ENCODE peak calls at places on chromosomes 4 and X, in six cellular contexts. S, H, P, F, Z and D are unnamed samples. For H3K27me3, the result is how much of the 10 kb centered on the place peaks cover.

GRCh38 chrX:101062171-101062570 is 10.3 kb upstream of the TRMT2B start:
- DNase-seq in S (no peak), H (no peak), P (no peak), F (no peak), Z (no peak), D (no peak)

GRCh38 chr4:158170691-158171455 is 2.0 kb downstream of the GASK1B start:
- DNase-seq in S (peak), H (no peak), P (peak), F (no peak), Z (peak), D (peak)

GRCh38 chr4:151403656-151404055 is 5.3 kb upstream of the FHIP1A start:
- DNase-seq in S (no peak), H (no peak), P (no peak), F (no peak), Z (no peak), D (no peak)

GRCh38 chr4:16667464-16667863 is 231.0 kb downstream of the LDB2 start:
- DNase-seq in S (no peak), H (peak), P (no peak), F (no peak), Z (no peak), D (no peak)

GRCh38 chrX:65706041-65706828 is 38.8 kb downstream of the MSN start:
- DNase-seq in S (peak), H (no peak), P (no peak), F (no peak), Z (peak), D (peak)

GRCh38 chrX:123732679-123733363 is at the start of gene THOC2:
- DNase-seq in S (peak), H (peak), P (peak), F (peak), Z (peak), D (peak)

GRCh38 chrX:153063315-153063714 is 7.0 kb downstream of the PNMA3 start:
- DNase-seq in S (no peak), H (no peak), P (no peak), F (no peak), Z (no peak), D (no peak)

GRCh38 chr4:55117511-55117910 is 7.9 kb downstream of the KDR start:
- DNase-seq in S (no peak), H (no peak), P (no peak), F (no peak), Z (no peak), D (no peak)

GRCh38 chr4:146978641-146979040 is 33.0 kb upstream of the TTC29 start:
- DNase-seq in S (no peak), H (no peak), P (no peak), F (no peak), Z (no peak), D (no peak)

GRCh38 chr4:82467442-82467841 is 37.1 kb downstream of the ENOPH1 start:
- DNase-seq in S (no peak), H (no peak), P (no peak), F (no peak), Z (no peak), D (no peak)

GRCh38 chrX:79107891-79108718 is 36.4 kb upstream of the GPR174 start:
- DNase-seq in S (no peak), H (no peak), P (no peak), F (no peak), Z (no peak), D (no peak)

GRCh38 chrX:119145241-119145653 is 17.6 kb upstream of the KIAA1210 start:
- DNase-seq in S (no peak), H (no peak), P (no peak), F (no peak), Z (no peak), D (no peak)

GRCh38 chr4:106773106-106773905 is 262.8 kb downstream of the DKK2 start:
- DNase-seq in S (peak), H (no peak), P (no peak), F (no peak), Z (no peak), D (no peak)

GRCh38 chr4:130478406-130478805 is 1382.5 kb downstream of the C4orf33 start:
- DNase-seq in S (no peak), H (peak), P (no peak), F (no peak), Z (no peak), D (no peak)

GRCh38 chr4:108619372-108620100 is 840 bp upstream of the RPL34 start:
- DNase-seq in S (no peak), H (no peak), P (no peak), F (no peak), Z (no peak), D (no peak)

GRCh38 chr4:97548943-97549583 is 594.2 kb downstream of the STPG2 start:
- DNase-seq in S (no peak), H (no peak), P (no peak), F (no peak), Z (no peak), D (no peak)

GRCh38 chrX:151982217-151982616 is 7.7 kb upstream of the GABRE start:
- DNase-seq in S (no peak), H (peak), P (no peak), F (no peak), Z (no peak), D (no peak)

GRCh38 chrX:750263-750662 is 119.7 kb downstream of the SHOX start:
- DNase-seq in S (no peak), H (no peak), P (no peak), F (no peak), Z (no peak), D (no peak)

GRCh38 chrX:111288841-111289240 is 18.6 kb upstream of the CAPN6 start:
- DNase-seq in S (no peak), H (no peak), P (no peak), F (no peak), Z (no peak), D (no peak)

DNA sequence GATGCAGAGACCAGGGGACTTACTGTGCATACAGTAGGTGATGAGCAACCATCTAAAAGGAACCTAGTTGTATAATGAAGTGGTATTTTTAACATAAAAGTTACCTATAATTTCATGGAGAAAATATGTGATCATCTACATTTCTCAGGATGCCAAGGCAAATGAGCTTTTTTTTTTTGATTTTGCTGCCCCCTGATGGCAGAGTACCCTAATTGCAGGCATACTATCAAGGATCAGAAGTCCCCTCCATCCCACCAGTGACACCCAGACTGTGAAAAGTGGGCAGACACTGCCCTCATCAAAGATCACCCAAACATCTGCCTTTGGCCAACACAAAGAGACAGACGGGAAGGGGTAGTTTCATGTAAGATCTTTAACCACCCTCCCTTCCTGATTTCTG is 9.6 kb upstream of the ABLIM2 start:
- DNase-seq in S (no peak), H (no peak), P (no peak), F (no peak), Z (no peak), D (no peak)
- H3K27me3 ChIP-seq in S (under half), H (half or more), P (under half), F (under half), Z (under half), D (under half)

GRCh38 chrX:88135735-88136134 is 611.3 kb upstream of the CPXCR1 start:
- DNase-seq in S (no peak), H (no peak), P (no peak), F (no peak), Z (no peak), D (no peak)
- TF ChIP-seq CTCF in S (no peak), H (no peak), P (no peak), F (no peak), Z (no peak), D (no peak)

GRCh38 chr4:76898949-76899640 is 1.2 kb upstream of the SOWAHB start:
- DNase-seq in S (no peak), H (no peak), P (no peak), F (no peak), Z (no peak), D (no peak)
- H3K4me3 ChIP-seq in S (no peak), H (no peak), P (no peak), F (peak), Z (no peak), D (no peak)

GRCh38 chr4:110638347-110638746 is 15.5 kb upstream of the PITX2 start:
- DNase-seq in S (no peak), H (no peak), P (no peak), F (no peak), Z (no peak), D (no peak)

GRCh38 chr4:110641218-110641617 is 18.3 kb upstream of the PITX2 start:
- DNase-seq in S (no peak), H (no peak), P (no peak), F (no peak), Z (no peak), D (no peak)

GRCh38 chr4:110643096-110643495 is 20.2 kb upstream of the PITX2 start:
- DNase-seq in S (no peak), H (no peak), P (no peak), F (no peak), Z (no peak), D (no peak)

GRCh38 chr4:110639207-110640092 is 16.6 kb upstream of the PITX2 start:
- DNase-seq in S (no peak), H (no peak), P (no peak), F (no peak), Z (no peak), D (no peak)

DNA sequence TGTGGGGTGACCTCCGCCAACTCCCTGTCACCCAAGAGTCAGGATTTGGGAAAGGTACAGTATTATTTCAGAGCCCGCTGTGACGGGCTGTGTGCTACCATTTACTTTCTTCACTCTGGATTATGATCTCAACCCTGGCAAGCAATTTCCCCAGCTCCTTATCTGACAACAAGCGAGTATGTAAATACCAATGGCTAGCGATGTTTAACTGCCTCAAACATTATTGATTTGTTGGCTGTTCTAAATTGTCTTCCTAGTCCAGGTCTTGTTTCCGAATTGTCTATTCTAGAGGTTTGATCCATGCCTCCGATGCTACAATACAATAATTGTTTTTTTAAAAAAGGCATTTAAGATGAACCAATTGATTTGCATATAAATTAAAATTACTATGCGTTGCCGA is 17.7 kb upstream of the PITX2 start:
- DNase-seq in S (no peak), H (no peak), P (no peak), F (no peak), Z (no peak), D (no peak)
- H3K27me3 ChIP-seq in S (half or more), H (half or more), P (under half), F (under half), Z (half or more), D (under half)

DNA sequence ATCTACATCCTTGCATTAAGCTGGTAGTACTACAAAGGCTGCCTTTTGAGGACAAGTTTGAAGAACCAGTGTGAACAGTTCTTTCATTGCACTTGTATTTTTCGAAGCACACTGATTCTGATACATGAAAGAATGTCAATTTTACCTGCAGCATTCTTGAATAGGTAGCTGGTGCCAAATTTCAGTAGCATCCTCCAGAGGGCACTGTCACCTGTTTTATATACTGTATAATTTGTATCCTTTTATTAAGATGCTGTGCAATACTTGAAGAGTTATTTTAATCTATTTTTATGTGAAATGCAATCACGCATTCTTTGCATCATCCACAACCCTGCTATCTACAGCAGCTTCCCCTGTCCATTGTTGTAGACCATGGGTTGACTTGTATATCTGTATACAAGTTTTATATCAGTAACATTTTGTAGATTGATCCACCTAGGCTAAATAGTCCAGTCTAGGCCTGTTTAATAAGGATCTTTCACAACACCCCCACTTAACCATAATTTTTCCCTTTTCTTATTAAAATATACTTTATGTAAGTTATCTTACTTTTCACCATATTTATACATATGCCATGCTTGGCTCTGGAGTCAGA is 325.7 kb downstream of the PCDH7 start:
- DNase-seq in S (no peak), H (no peak), P (no peak), F (no peak), Z (no peak), D (no peak)
- TF ChIP-seq CTCF in S (no peak), H (peak), P (no peak), F (no peak), Z (peak), D (peak)

DNA sequence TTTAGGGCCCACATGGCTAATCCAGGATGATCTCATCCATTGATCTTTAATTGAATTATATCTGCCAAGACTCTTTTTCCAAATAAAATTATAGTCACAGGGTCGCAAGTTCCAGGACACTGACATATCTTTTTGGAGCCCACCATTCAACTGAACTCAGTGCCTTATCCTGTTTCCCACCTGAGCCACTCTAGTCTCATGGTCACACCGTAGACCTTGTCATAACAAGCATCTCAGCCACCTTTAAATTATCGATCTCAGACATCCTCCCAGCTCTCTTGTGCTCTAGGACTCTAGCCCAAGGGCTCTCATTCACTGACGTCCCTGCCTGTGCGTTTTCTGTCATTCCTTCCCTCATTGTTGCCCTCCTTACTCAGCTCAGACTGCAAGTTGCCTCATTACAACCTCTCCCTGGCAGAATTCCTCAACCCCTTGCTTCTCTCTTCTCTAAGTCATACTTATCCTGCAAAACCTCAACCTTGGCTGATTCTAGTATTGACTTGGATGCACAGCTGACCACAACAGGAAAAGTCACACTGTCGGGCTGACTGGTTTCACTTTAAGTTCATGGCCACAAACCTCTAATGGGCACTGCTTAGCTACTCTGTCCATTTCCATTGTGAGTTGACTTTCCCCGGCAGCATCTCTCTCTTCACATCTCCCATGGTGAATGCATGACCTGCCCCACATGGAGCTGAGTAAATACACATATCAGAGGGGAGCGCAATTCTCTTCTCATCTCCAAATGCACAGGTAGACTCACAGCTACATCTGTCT is 91.0 kb upstream of the TRIM2 start:
- DNase-seq in S (no peak), H (no peak), P (no peak), F (no peak), Z (no peak), D (no peak)
- H3K4me3 ChIP-seq in S (no peak), H (no peak), P (no peak), F (no peak), Z (no peak), D (no peak)

GRCh38 chr4:145936142-145937020 is 2.2 kb downstream of the ZNF827 start:
- DNase-seq in S (peak), H (no peak), P (no peak), F (peak), Z (peak), D (peak)

GRCh38 chr4:145933134-145933533 is 5.5 kb downstream of the ZNF827 start:
- DNase-seq in S (no peak), H (no peak), P (no peak), F (no peak), Z (no peak), D (no peak)

GRCh38 chr4:145937021-145937861 is 1.4 kb downstream of the ZNF827 start:
- DNase-seq in S (peak), H (no peak), P (peak), F (peak), Z (peak), D (peak)

GRCh38 chr4:145934434-145935047 is 4.1 kb downstream of the ZNF827 start:
- DNase-seq in S (no peak), H (no peak), P (no peak), F (no peak), Z (no peak), D (no peak)

GRCh38 chr4:145935253-145936141 is 3.1 kb downstream of the ZNF827 start:
- DNase-seq in S (no peak), H (no peak), P (no peak), F (no peak), Z (peak), D (no peak)
- H3K27me3 ChIP-seq in S (under half), H (under half), P (under half), F (under half), Z (under half), D (under half)

DNA sequence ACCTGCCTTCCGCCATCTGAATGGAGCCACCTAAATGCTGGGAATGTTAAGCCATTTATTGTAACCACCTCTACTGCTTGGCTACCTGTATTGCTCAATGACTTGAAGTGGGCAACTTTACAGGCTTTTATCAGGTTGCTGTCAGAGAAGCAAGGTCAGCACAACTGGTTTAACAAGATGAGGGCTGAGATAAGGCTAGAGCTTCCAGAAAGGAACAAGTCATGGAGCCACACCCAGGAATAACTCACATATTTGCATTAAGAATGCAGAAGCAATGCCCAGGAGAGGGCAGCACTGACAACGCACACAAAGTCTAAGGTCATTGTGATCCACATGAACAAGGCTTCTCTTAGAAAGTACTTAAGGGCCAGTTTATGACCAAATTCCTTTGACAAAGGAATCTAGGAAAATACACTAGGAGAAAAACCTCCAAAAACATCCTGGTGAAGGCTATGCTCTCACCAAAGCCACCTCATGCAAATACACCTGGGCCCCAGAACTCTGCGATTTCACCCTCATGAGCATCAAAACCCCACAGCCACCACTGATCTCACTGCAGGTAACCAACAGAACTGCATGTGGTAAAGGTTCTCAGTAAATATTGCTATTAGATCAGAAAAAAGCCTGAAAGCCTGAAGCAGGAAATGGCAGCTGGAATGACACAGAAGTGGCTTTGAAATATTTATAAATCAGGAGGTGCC is 15.0 kb upstream of the STS start:
- DNase-seq in S (no peak), H (no peak), P (no peak), F (no peak), Z (no peak), D (no peak)
- TF ChIP-seq CTCF in S (peak), H (peak), P (no peak), F (peak), Z (peak), D (no peak)